ENCODE peak calls at places on chromosomes 7 and 10, in four cellular contexts. Q is mesendoderm; V is lung; K is CD8-positive, alpha-beta T cell. H is an unnamed sample.

GRCh38 chr7:42099837-42100508 is 137.0 kb downstream of the GLI3 start:
- DNase-seq in Q (no peak), V (no peak), K (no peak), H (no peak)

GRCh38 chr10:100705139-100705538 is 40.2 kb upstream of the PAX2 start:
- DNase-seq in Q (no peak), V (no peak), K (no peak), H (no peak)

GRCh38 chr7:3995187-3995586 is 686.9 kb upstream of the FOXK1 start:
- DNase-seq in Q (peak; percentile 91), V (no peak), K (no peak), H (peak; percentile 15)

GRCh38 chr10:6404127-6405072 is 175.7 kb downstream of the PRKCQ start:
- DNase-seq in Q (no peak), V (no peak), K (no peak), H (no peak)

GRCh38 chr7:139673762-139674161 is 104.0 kb downstream of the HIPK2 start:
- DNase-seq in Q (no peak), V (no peak), K (no peak), H (no peak)

GRCh38 chr10:110679633-110680472 is 35.7 kb downstream of the RBM20 start:
- DNase-seq in Q (no peak), V (no peak), K (no peak), H (no peak)

GRCh38 chr7:140005754-140006503 is 56.8 kb downstream of the PARP12 start:
- DNase-seq in Q (peak; percentile 85), V (no peak), K (no peak), H (no peak)

GRCh38 chr10:31508882-31509281 is 189.9 kb downstream of the ZEB1 start:
- DNase-seq in Q (peak; percentile 39), V (no peak), K (peak; percentile 12), H (no peak)

GRCh38 chr10:92200564-92200963 is 90.3 kb downstream of the CPEB3 start:
- DNase-seq in Q (no peak), V (no peak), K (no peak), H (no peak)

GRCh38 chr7:90994601-90995000 is 269.6 kb upstream of the FZD1 start:
- DNase-seq in Q (no peak), V (no peak), K (no peak), H (no peak)

GRCh38 chr7:17139081-17139480 is 159.4 kb upstream of the AHR start:
- DNase-seq in Q (no peak), V (no peak), K (no peak), H (no peak)

GRCh38 chr10:132304756-132305509 is 2.8 kb downstream of the STK32C start:
- DNase-seq in Q (no peak), V (no peak), K (no peak), H (no peak)

GRCh38 chr7:2717293-2717904 is 29.4 kb downstream of the AMZ1 start:
- DNase-seq in Q (no peak), V (no peak), K (no peak), H (no peak)

GRCh38 chr10:133245439-133246235 is 8.0 kb downstream of the VENTX start:
- DNase-seq in Q (peak; percentile 87), V (no peak), K (no peak), H (no peak)

GRCh38 chr10:13056461-13057077 is 43.4 kb upstream of the OPTN start:
- DNase-seq in Q (peak; percentile 32), V (no peak), K (no peak), H (peak; percentile 28)

GRCh38 chr7:42739591-42739990 is 172.3 kb downstream of the C7orf25 start:
- DNase-seq in Q (no peak), V (no peak), K (no peak), H (no peak)

GRCh38 chr10:23499317-23499716 is 60.4 kb downstream of the OTUD1 start:
- DNase-seq in Q (peak; percentile 8), V (no peak), K (no peak), H (no peak)

GRCh38 chr10:43671659-43672555 is 23.2 kb upstream of the ZNF32 start:
- DNase-seq in Q (peak; percentile 86), V (peak; percentile 63), K (peak; percentile 30), H (peak; percentile 56)

GRCh38 chr10:75696536-75696935 is 265.1 kb downstream of the LRMDA start:
- DNase-seq in Q (no peak), V (no peak), K (no peak), H (no peak)

GRCh38 chr7:47100815-47101435 is 481.0 kb downstream of the TNS3 start:
- DNase-seq in Q (peak; percentile 77), V (peak; percentile 67), K (no peak), H (peak; percentile 80)

GRCh38 chr10:30197186-30197585 is 137.8 kb upstream of the JCAD start:
- DNase-seq in Q (peak; percentile 3), V (no peak), K (no peak), H (no peak)

GRCh38 chr10:4351723-4352565 is 474.1 kb upstream of the AKR1E2 start:
- DNase-seq in Q (no peak), V (no peak), K (no peak), H (no peak)

GRCh38 chr10:68095176-68095575 is 14.1 kb upstream of the MYPN start:
- DNase-seq in Q (no peak), V (no peak), K (no peak), H (no peak)

GRCh38 chr10:96216775-96217174 is 54.6 kb downstream of the BLNK start:
- DNase-seq in Q (no peak), V (no peak), K (no peak), H (no peak)

GRCh38 chr7:43396193-43396747 is 186.6 kb upstream of the STK17A start:
- DNase-seq in Q (no peak), V (no peak), K (no peak), H (no peak)

GRCh38 chr10:75405201-75406143 is 3.9 kb upstream of the ZNF503 start:
- DNase-seq in Q (peak; percentile 87), V (peak; percentile 54), K (no peak), H (no peak)

GRCh38 chr7:100220833-100221718 is 1.3 kb downstream of the PVRIG start:
- DNase-seq in Q (no peak), V (no peak), K (peak; percentile 92), H (no peak)

GRCh38 chr7:34067406-34067805 is 162.1 kb downstream of the BMPER start:
- DNase-seq in Q (peak; percentile 53), V (no peak), K (no peak), H (no peak)

GRCh38 chr7:34069676-34070075 is 164.3 kb downstream of the BMPER start:
- DNase-seq in Q (peak; percentile 8), V (no peak), K (no peak), H (peak; percentile 53)

GRCh38 chr7:34064511-34065158 is 159.3 kb downstream of the BMPER start:
- DNase-seq in Q (no peak), V (no peak), K (no peak), H (no peak)

GRCh38 chr7:34066968-34067367 is 161.6 kb downstream of the BMPER start:
- DNase-seq in Q (peak; percentile 56), V (no peak), K (no peak), H (peak; percentile 83)

DNA sequence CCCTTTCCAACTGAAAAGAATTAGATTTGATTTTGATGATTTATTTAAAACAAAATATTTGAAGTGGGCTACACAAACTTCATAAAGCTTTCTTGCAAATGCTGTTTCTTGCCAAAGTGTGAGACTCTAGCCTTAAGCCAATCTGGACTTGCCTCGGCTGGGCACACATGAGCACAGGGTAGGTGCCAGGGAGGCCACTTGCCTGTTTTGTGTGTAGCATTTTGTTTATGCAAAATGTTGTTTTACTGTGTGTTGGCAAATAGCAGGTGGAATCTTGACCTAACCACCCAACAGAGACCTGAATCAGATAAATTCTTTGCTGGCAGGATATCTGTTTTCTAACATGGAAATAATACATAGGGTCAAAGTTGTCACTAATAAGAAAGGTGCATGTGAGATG is 161.1 kb downstream of the BMPER start:
- DNase-seq in Q (no peak), V (no peak), K (no peak), H (no peak)
- H3K4me1 ChIP-seq in Q (peaks cover 10% of the 10 kb centered on the region), V (peaks cover 3% of the 10 kb centered on the region), K (no peaks in the 10 kb centered on the region), H (peaks cover 98% of the 10 kb centered on the region)

DNA sequence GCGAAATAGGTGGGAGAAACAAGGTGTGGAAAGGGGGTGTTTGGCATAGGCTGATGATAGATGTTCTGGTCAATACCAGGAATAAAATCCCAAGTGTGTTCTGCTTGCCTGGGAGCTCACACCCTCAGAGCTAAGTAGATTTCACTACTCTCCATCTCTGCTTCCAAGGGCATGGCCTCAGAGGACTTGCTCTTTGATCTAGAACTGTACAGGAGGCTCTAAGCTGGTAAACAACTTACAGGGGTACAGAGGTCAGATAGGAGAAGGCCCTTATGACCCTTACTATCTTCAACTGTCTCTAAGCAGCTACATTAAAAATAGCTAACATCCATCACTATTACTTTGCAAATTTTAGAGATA is 221.5 kb upstream of the KLF14 start:
- DNase-seq in Q (no peak), V (no peak), K (no peak), H (no peak)
- H3K4me1 ChIP-seq in Q (no peaks in the 10 kb centered on the region), V (peaks cover 6% of the 10 kb centered on the region), K (peaks cover 65% of the 10 kb centered on the region), H (peaks cover 70% of the 10 kb centered on the region)

DNA sequence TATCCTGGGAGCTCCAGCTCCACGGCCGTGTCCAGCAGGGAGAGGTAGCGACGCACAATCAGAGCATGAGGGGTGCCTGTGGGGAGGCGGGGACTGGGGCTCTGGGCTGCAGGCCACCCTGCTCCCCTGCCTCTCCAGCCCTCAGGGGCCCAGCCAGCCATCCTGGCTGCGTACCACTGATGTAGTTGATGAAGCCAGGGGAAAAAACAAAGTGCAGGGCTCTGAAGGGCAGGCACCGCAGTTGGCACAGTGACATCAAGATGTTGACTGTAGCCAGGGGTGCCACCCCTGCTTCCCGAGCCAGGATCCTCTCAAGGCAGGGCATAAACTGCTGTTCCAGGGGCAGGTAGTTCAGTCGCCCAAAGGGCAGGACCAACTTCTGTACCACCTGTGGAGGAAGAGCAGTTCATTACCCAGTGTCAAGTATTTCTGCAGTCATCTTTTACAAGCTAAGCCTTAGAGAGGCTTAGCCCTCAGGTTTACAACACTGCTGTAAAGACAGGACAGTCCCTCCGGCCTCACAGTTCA is 2.8 kb downstream of the FASTK start:
- DNase-seq in Q (no peak), V (no peak), K (no peak), H (no peak)
- H3K4me1 ChIP-seq in Q (peaks cover 9% of the 10 kb centered on the region), V (peaks cover 33% of the 10 kb centered on the region), K (peaks cover 42% of the 10 kb centered on the region), H (peaks cover 31% of the 10 kb centered on the region)

GRCh38 chr10:120838941-120839340 is 12.2 kb upstream of the WDR11 start:
- DNase-seq in Q (no peak), V (no peak), K (no peak), H (no peak)

GRCh38 chr10:120841522-120842189 is 9.5 kb upstream of the WDR11 start:
- DNase-seq in Q (no peak), V (no peak), K (no peak), H (no peak)
- H3K4me1 ChIP-seq in Q (no peaks in the 10 kb centered on the region), V (no peaks in the 10 kb centered on the region), K (no peaks in the 10 kb centered on the region), H (no peaks in the 10 kb centered on the region)

GRCh38 chr10:82529064-82529463 is 654.1 kb downstream of the NRG3 start:
- DNase-seq in Q (no peak), V (no peak), K (no peak), H (no peak)
- H3K4me1 ChIP-seq in Q (no peaks in the 10 kb centered on the region), V (no peaks in the 10 kb centered on the region), K (no peaks in the 10 kb centered on the region), H (no peaks in the 10 kb centered on the region)

H was measured in A673.